ENCODE peak calls at places on chromosomes 7 and 10, in nine cellular contexts. One of them, this sample, is unnamed.

GRCh38 chr10:52740913-52741675 is 31.5 kb downstream of the MBL2 start:
- DNase-seq in cardiac muscle cell: peak; percentile 62
- DNase-seq in kidney epithelial cell: no peak
- DNase-seq in IMR-90: peak; percentile 17
- DNase-seq in Caco-2: peak; percentile 87
- DNase-seq in sigmoid colon: no peak
- DNase-seq in kidney: no peak
- DNase-seq in mammary epithelial cell: no peak
- DNase-seq in right lobe of liver: peak; percentile 62
- DNase-seq in this sample: no peak

GRCh38 chr7:114795475-114795874 is 126.4 kb upstream of the MDFIC start:
- DNase-seq in cardiac muscle cell: peak; percentile 2
- DNase-seq in kidney epithelial cell: no peak
- DNase-seq in IMR-90: no peak
- DNase-seq in Caco-2: no peak
- DNase-seq in sigmoid colon: no peak
- DNase-seq in kidney: no peak
- DNase-seq in mammary epithelial cell: no peak
- DNase-seq in right lobe of liver: no peak
- DNase-seq in this sample: no peak

GRCh38 chr10:7397049-7397448 is 13.8 kb downstream of the SFMBT2 start:
- DNase-seq in cardiac muscle cell: no peak
- DNase-seq in kidney epithelial cell: no peak
- DNase-seq in IMR-90: peak; percentile 16
- DNase-seq in Caco-2: no peak
- DNase-seq in sigmoid colon: no peak
- DNase-seq in kidney: no peak
- DNase-seq in mammary epithelial cell: no peak
- DNase-seq in right lobe of liver: no peak
- DNase-seq in this sample: no peak

GRCh38 chr10:30114871-30115270 is 55.5 kb upstream of the JCAD start:
- DNase-seq in cardiac muscle cell: peak; percentile 61
- DNase-seq in kidney epithelial cell: no peak
- DNase-seq in IMR-90: peak; percentile 26
- DNase-seq in Caco-2: no peak
- DNase-seq in sigmoid colon: peak; percentile 79
- DNase-seq in kidney: no peak
- DNase-seq in mammary epithelial cell: no peak
- DNase-seq in right lobe of liver: no peak
- DNase-seq in this sample: no peak

GRCh38 chr7:71343039-71343438 is 211.1 kb downstream of the GALNT17 start:
- DNase-seq in cardiac muscle cell: no peak
- DNase-seq in kidney epithelial cell: no peak
- DNase-seq in IMR-90: no peak
- DNase-seq in Caco-2: no peak
- DNase-seq in sigmoid colon: no peak
- DNase-seq in kidney: no peak
- DNase-seq in mammary epithelial cell: no peak
- DNase-seq in right lobe of liver: no peak
- DNase-seq in this sample: no peak

GRCh38 chr10:132463333-132464255 is 66.6 kb downstream of the PWWP2B start:
- DNase-seq in cardiac muscle cell: no peak
- DNase-seq in kidney epithelial cell: no peak
- DNase-seq in IMR-90: no peak
- DNase-seq in Caco-2: no peak
- DNase-seq in sigmoid colon: no peak
- DNase-seq in kidney: peak; percentile 57
- DNase-seq in mammary epithelial cell: no peak
- DNase-seq in right lobe of liver: peak; percentile 47
- DNase-seq in this sample: no peak

GRCh38 chr7:16416289-16417282 is 4.8 kb downstream of the CRPPA start:
- DNase-seq in cardiac muscle cell: peak; percentile 56
- DNase-seq in kidney epithelial cell: no peak
- DNase-seq in IMR-90: peak; percentile 67
- DNase-seq in Caco-2: no peak
- DNase-seq in sigmoid colon: no peak
- DNase-seq in kidney: no peak
- DNase-seq in mammary epithelial cell: peak; percentile 80
- DNase-seq in right lobe of liver: no peak
- DNase-seq in this sample: peak; percentile 62

GRCh38 chr7:74467876-74468275 is 14.2 kb downstream of the GTF2IRD1 start:
- DNase-seq in cardiac muscle cell: no peak
- DNase-seq in kidney epithelial cell: no peak
- DNase-seq in IMR-90: no peak
- DNase-seq in Caco-2: no peak
- DNase-seq in sigmoid colon: no peak
- DNase-seq in kidney: no peak
- DNase-seq in mammary epithelial cell: no peak
- DNase-seq in right lobe of liver: no peak
- DNase-seq in this sample: no peak

GRCh38 chr7:18974803-18975202 is 142.6 kb downstream of the TWIST1 start:
- DNase-seq in cardiac muscle cell: peak; percentile 21
- DNase-seq in kidney epithelial cell: no peak
- DNase-seq in IMR-90: peak; percentile 78
- DNase-seq in Caco-2: no peak
- DNase-seq in sigmoid colon: no peak
- DNase-seq in kidney: no peak
- DNase-seq in mammary epithelial cell: peak; percentile 90
- DNase-seq in right lobe of liver: no peak
- DNase-seq in this sample: peak; percentile 31

GRCh38 chr10:1660386-1660785 is 76.9 kb downstream of the ADARB2 start:
- DNase-seq in cardiac muscle cell: no peak
- DNase-seq in kidney epithelial cell: no peak
- DNase-seq in IMR-90: no peak
- DNase-seq in Caco-2: no peak
- DNase-seq in sigmoid colon: no peak
- DNase-seq in kidney: no peak
- DNase-seq in mammary epithelial cell: no peak
- DNase-seq in right lobe of liver: peak; percentile 4
- DNase-seq in this sample: no peak

GRCh38 chr10:89082086-89082485 is 91.5 kb downstream of the FAS start:
- DNase-seq in cardiac muscle cell: no peak
- DNase-seq in kidney epithelial cell: no peak
- DNase-seq in IMR-90: no peak
- DNase-seq in Caco-2: no peak
- DNase-seq in sigmoid colon: no peak
- DNase-seq in kidney: no peak
- DNase-seq in mammary epithelial cell: no peak
- DNase-seq in right lobe of liver: no peak
- DNase-seq in this sample: no peak

GRCh38 chr10:117677239-117677638 is 134.7 kb downstream of the EMX2 start:
- DNase-seq in cardiac muscle cell: no peak
- DNase-seq in kidney epithelial cell: no peak
- DNase-seq in IMR-90: no peak
- DNase-seq in Caco-2: peak; percentile 44
- DNase-seq in sigmoid colon: no peak
- DNase-seq in kidney: no peak
- DNase-seq in mammary epithelial cell: peak; percentile 53
- DNase-seq in right lobe of liver: no peak
- DNase-seq in this sample: no peak

GRCh38 chr10:122342293-122343134 is 32.0 kb upstream of the PLEKHA1 start:
- DNase-seq in cardiac muscle cell: peak; percentile 64
- DNase-seq in kidney epithelial cell: no peak
- DNase-seq in IMR-90: peak; percentile 51
- DNase-seq in Caco-2: peak; percentile 76
- DNase-seq in sigmoid colon: no peak
- DNase-seq in kidney: no peak
- DNase-seq in mammary epithelial cell: peak; percentile 46
- DNase-seq in right lobe of liver: peak; percentile 62
- DNase-seq in this sample: peak; percentile 49

GRCh38 chr10:37488792-37489657 is 363.6 kb downstream of the ANKRD30A start:
- DNase-seq in cardiac muscle cell: no peak
- DNase-seq in kidney epithelial cell: no peak
- DNase-seq in IMR-90: no peak
- DNase-seq in Caco-2: no peak
- DNase-seq in sigmoid colon: no peak
- DNase-seq in kidney: no peak
- DNase-seq in mammary epithelial cell: peak; percentile 94
- DNase-seq in right lobe of liver: no peak
- DNase-seq in this sample: no peak

GRCh38 chr7:13420711-13421110 is 568.8 kb downstream of the ETV1 start:
- DNase-seq in cardiac muscle cell: no peak
- DNase-seq in kidney epithelial cell: no peak
- DNase-seq in IMR-90: no peak
- DNase-seq in Caco-2: no peak
- DNase-seq in sigmoid colon: no peak
- DNase-seq in kidney: no peak
- DNase-seq in mammary epithelial cell: no peak
- DNase-seq in right lobe of liver: no peak
- DNase-seq in this sample: no peak

GRCh38 chr7:152072451-152072850 is 47.0 kb downstream of the GALNT11 start:
- DNase-seq in cardiac muscle cell: no peak
- DNase-seq in kidney epithelial cell: no peak
- DNase-seq in IMR-90: no peak
- DNase-seq in Caco-2: no peak
- DNase-seq in sigmoid colon: no peak
- DNase-seq in kidney: no peak
- DNase-seq in mammary epithelial cell: peak; percentile 20
- DNase-seq in right lobe of liver: no peak
- DNase-seq in this sample: no peak
- TF ChIP-seq CTCF in cardiac muscle cell: no peak
- TF ChIP-seq CTCF in kidney epithelial cell: no peak
- TF ChIP-seq CTCF in IMR-90: no peak
- TF ChIP-seq CTCF in Caco-2: no peak
- TF ChIP-seq CTCF in sigmoid colon: no peak
- TF ChIP-seq CTCF in kidney: no peak
- TF ChIP-seq CTCF in mammary epithelial cell: no peak
- TF ChIP-seq CTCF in right lobe of liver: no peak
- TF ChIP-seq CTCF in this sample: no peak

GRCh38 chr10:31929986-31930675 is 1.5 kb upstream of the ARHGAP12 start:
- DNase-seq in cardiac muscle cell: peak; percentile 26
- DNase-seq in kidney epithelial cell: no peak
- DNase-seq in IMR-90: no peak
- DNase-seq in Caco-2: no peak
- DNase-seq in sigmoid colon: no peak
- DNase-seq in kidney: no peak
- DNase-seq in mammary epithelial cell: peak; percentile 33
- DNase-seq in right lobe of liver: no peak
- DNase-seq in this sample: no peak
- H3K4me3 ChIP-seq in cardiac muscle cell: peak overlapping the region; percentile 69
- H3K4me3 ChIP-seq in kidney epithelial cell: no peak overlapping the region
- H3K4me3 ChIP-seq in IMR-90: peak overlapping the region; percentile 71
- H3K4me3 ChIP-seq in Caco-2: peak overlapping the region; percentile 80
- H3K4me3 ChIP-seq in sigmoid colon: peak overlapping the region; percentile 77
- H3K4me3 ChIP-seq in kidney: peak overlapping the region; percentile 87
- H3K4me3 ChIP-seq in mammary epithelial cell: peak overlapping the region; percentile 92
- H3K4me3 ChIP-seq in right lobe of liver: peak overlapping the region; percentile 92
- H3K4me3 ChIP-seq in this sample: peak overlapping the region; percentile 73

GRCh38 chr10:375885-376505 is 240.7 kb downstream of the ZMYND11 start:
- DNase-seq in cardiac muscle cell: no peak
- DNase-seq in kidney epithelial cell: no peak
- DNase-seq in IMR-90: no peak
- DNase-seq in Caco-2: no peak
- DNase-seq in sigmoid colon: peak; percentile 61
- DNase-seq in kidney: no peak
- DNase-seq in mammary epithelial cell: no peak
- DNase-seq in right lobe of liver: no peak
- DNase-seq in this sample: no peak

GRCh38 chr10:378930-379704 is 243.9 kb downstream of the ZMYND11 start:
- DNase-seq in cardiac muscle cell: no peak
- DNase-seq in kidney epithelial cell: no peak
- DNase-seq in IMR-90: no peak
- DNase-seq in Caco-2: no peak
- DNase-seq in sigmoid colon: no peak
- DNase-seq in kidney: no peak
- DNase-seq in mammary epithelial cell: no peak
- DNase-seq in right lobe of liver: no peak
- DNase-seq in this sample: no peak

GRCh38 chr10:377228-377627 is 242.0 kb downstream of the ZMYND11 start:
- DNase-seq in cardiac muscle cell: no peak
- DNase-seq in kidney epithelial cell: no peak
- DNase-seq in IMR-90: no peak
- DNase-seq in Caco-2: no peak
- DNase-seq in sigmoid colon: no peak
- DNase-seq in kidney: no peak
- DNase-seq in mammary epithelial cell: no peak
- DNase-seq in right lobe of liver: no peak
- DNase-seq in this sample: no peak

GRCh38 chr10:380313-380955 is 245.2 kb downstream of the ZMYND11 start:
- DNase-seq in cardiac muscle cell: peak; percentile 23
- DNase-seq in kidney epithelial cell: no peak
- DNase-seq in IMR-90: peak; percentile 19
- DNase-seq in Caco-2: no peak
- DNase-seq in sigmoid colon: peak; percentile 58
- DNase-seq in kidney: no peak
- DNase-seq in mammary epithelial cell: no peak
- DNase-seq in right lobe of liver: no peak
- DNase-seq in this sample: no peak

GRCh38 chr10:378230-378929 is 243.1 kb downstream of the ZMYND11 start:
- DNase-seq in cardiac muscle cell: no peak
- DNase-seq in kidney epithelial cell: no peak
- DNase-seq in IMR-90: no peak
- DNase-seq in Caco-2: no peak
- DNase-seq in sigmoid colon: no peak
- DNase-seq in kidney: no peak
- DNase-seq in mammary epithelial cell: no peak
- DNase-seq in right lobe of liver: no peak
- DNase-seq in this sample: no peak
- H3K36me3 ChIP-seq in cardiac muscle cell: peaks cover 11% of the 10 kb centered on the region
- H3K36me3 ChIP-seq in kidney epithelial cell: peaks cover 1% of the 10 kb centered on the region
- H3K36me3 ChIP-seq in IMR-90: peaks cover 50% of the 10 kb centered on the region
- H3K36me3 ChIP-seq in Caco-2: peaks cover 2% of the 10 kb centered on the region
- H3K36me3 ChIP-seq in sigmoid colon: peaks cover 20% of the 10 kb centered on the region
- H3K36me3 ChIP-seq in kidney: peaks cover 11% of the 10 kb centered on the region
- H3K36me3 ChIP-seq in mammary epithelial cell: no peaks in the 10 kb centered on the region
- H3K36me3 ChIP-seq in right lobe of liver: peaks cover 27% of the 10 kb centered on the region
- H3K36me3 ChIP-seq in this sample: peaks cover 16% of the 10 kb centered on the region

GRCh38 chr10:96325719-96326373 is 21.6 kb downstream of the DNTT start:
- DNase-seq in cardiac muscle cell: no peak
- DNase-seq in kidney epithelial cell: no peak
- DNase-seq in IMR-90: no peak
- DNase-seq in Caco-2: no peak
- DNase-seq in sigmoid colon: no peak
- DNase-seq in kidney: no peak
- DNase-seq in mammary epithelial cell: peak; percentile 30
- DNase-seq in right lobe of liver: no peak
- DNase-seq in this sample: no peak

GRCh38 chr10:96322275-96322674 is 18.0 kb downstream of the DNTT start:
- DNase-seq in cardiac muscle cell: no peak
- DNase-seq in kidney epithelial cell: no peak
- DNase-seq in IMR-90: no peak
- DNase-seq in Caco-2: no peak
- DNase-seq in sigmoid colon: no peak
- DNase-seq in kidney: no peak
- DNase-seq in mammary epithelial cell: no peak
- DNase-seq in right lobe of liver: no peak
- DNase-seq in this sample: no peak

GRCh38 chr10:96321822-96322221 is 17.6 kb downstream of the DNTT start:
- DNase-seq in cardiac muscle cell: no peak
- DNase-seq in kidney epithelial cell: no peak
- DNase-seq in IMR-90: no peak
- DNase-seq in Caco-2: no peak
- DNase-seq in sigmoid colon: no peak
- DNase-seq in kidney: no peak
- DNase-seq in mammary epithelial cell: no peak
- DNase-seq in right lobe of liver: no peak
- DNase-seq in this sample: no peak

GRCh38 chr10:96327462-96327861 is 23.2 kb downstream of the DNTT start:
- DNase-seq in cardiac muscle cell: no peak
- DNase-seq in kidney epithelial cell: no peak
- DNase-seq in IMR-90: no peak
- DNase-seq in Caco-2: no peak
- DNase-seq in sigmoid colon: no peak
- DNase-seq in kidney: no peak
- DNase-seq in mammary epithelial cell: no peak
- DNase-seq in right lobe of liver: no peak
- DNase-seq in this sample: no peak

GRCh38 chr10:96324447-96324846 is 20.2 kb downstream of the DNTT start:
- DNase-seq in cardiac muscle cell: no peak
- DNase-seq in kidney epithelial cell: no peak
- DNase-seq in IMR-90: no peak
- DNase-seq in Caco-2: peak; percentile 19
- DNase-seq in sigmoid colon: no peak
- DNase-seq in kidney: no peak
- DNase-seq in mammary epithelial cell: no peak
- DNase-seq in right lobe of liver: no peak
- DNase-seq in this sample: no peak
- TF ChIP-seq CTCF in cardiac muscle cell: no peak
- TF ChIP-seq CTCF in kidney epithelial cell: no peak
- TF ChIP-seq CTCF in IMR-90: no peak
- TF ChIP-seq CTCF in Caco-2: no peak
- TF ChIP-seq CTCF in sigmoid colon: no peak
- TF ChIP-seq CTCF in kidney: no peak
- TF ChIP-seq CTCF in mammary epithelial cell: no peak
- TF ChIP-seq CTCF in right lobe of liver: no peak
- TF ChIP-seq CTCF in this sample: no peak